ENCODE peak calls at places on chromosomes 16 and 17, in four cellular contexts. P, B, A and L are unnamed samples.

GRCh38 chr17:75318211-75318610 is 29.0 kb upstream of the SLC25A19 start:
- DNase-seq in P (no peak), B (no peak), A (no peak), L (no peak)

GRCh38 chr16:30335598-30336474 is 19.3 kb downstream of the CD2BP2 start:
- DNase-seq in P (no peak), B (no peak), A (no peak), L (no peak)

GRCh38 chr17:3602499-3602898 is 6.7 kb downstream of the TRPV1 start:
- DNase-seq in P (peak), B (no peak), A (no peak), L (peak)

GRCh38 chr16:87586201-87586782 is 16.0 kb upstream of the JPH3 start:
- DNase-seq in P (no peak), B (no peak), A (no peak), L (no peak)

GRCh38 chr17:6427284-6427781 is 7.6 kb downstream of the AIPL1 start:
- DNase-seq in P (peak), B (no peak), A (no peak), L (peak)

GRCh38 chr17:81432873-81433451 is 37.7 kb downstream of the BAHCC1 start:
- DNase-seq in P (no peak), B (no peak), A (no peak), L (no peak)

GRCh38 chr16:86424968-86425367 is 85.4 kb upstream of the FOXF1 start:
- DNase-seq in P (no peak), B (no peak), A (no peak), L (no peak)

GRCh38 chr16:17470002-17470870 is 524 bp downstream of the XYLT1 start:
- DNase-seq in P (peak), B (peak), A (peak), L (peak)

GRCh38 chr17:6100146-6100545 is 30.0 kb downstream of the WSCD1 start:
- DNase-seq in P (no peak), B (no peak), A (no peak), L (no peak)

GRCh38 chr16:19001788-19002187 is 18.1 kb downstream of the TMC7 start:
- DNase-seq in P (no peak), B (no peak), A (no peak), L (no peak)

GRCh38 chr17:76261421-76262215 is 3.5 kb upstream of the UBALD2 start:
- DNase-seq in P (no peak), B (no peak), A (no peak), L (peak)

DNA sequence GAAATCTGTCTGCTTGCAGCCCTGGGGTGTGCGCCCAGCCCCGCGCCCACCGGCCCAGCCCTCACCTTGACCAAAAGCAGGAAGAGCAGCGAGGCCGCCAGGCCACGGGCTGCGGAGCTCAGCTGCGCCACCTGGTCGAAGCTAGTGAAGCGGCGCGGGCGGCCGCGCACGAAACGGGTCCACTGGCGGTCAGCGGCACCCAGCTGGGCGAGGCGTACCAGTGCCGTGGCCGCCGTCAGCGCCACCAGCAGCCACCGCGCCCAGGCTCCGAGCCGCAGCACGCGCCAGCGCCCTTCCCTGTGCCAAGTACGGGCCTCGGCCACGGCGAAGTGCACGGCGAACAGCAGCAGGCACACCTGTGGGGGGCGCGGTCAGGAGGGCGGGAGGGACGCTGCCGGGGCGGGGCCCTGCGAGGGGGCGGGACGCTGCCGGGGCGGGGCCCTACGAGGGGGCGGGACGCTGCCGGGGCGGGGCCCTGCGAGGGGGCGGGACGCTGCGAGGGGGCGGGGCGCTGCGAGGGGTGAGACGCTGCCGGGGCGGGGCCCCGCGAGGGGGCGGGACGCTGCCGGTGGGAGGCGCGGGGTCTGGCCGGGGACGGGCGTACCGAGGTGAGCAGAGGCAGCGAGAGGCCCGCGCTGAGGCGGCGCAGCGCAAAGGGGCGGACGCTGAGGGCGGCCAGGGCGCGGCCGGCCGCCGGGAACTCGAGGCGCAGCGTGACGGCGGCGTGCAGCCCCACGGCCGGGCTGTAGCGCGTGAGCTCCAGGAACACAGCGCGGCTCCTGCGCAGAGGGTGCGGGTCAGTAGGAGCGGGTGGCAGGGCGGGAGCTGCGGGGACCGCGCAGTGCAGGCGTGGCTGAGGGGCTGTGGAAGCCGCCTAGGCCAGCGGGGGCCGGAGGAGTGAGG is 43.3 kb downstream of the TSC2 start:
- DNase-seq in P (peak), B (no peak), A (no peak), L (no peak)
- TF ChIP-seq CTCF in P (no peak), B (no peak), A (peak), L (no peak)

DNA sequence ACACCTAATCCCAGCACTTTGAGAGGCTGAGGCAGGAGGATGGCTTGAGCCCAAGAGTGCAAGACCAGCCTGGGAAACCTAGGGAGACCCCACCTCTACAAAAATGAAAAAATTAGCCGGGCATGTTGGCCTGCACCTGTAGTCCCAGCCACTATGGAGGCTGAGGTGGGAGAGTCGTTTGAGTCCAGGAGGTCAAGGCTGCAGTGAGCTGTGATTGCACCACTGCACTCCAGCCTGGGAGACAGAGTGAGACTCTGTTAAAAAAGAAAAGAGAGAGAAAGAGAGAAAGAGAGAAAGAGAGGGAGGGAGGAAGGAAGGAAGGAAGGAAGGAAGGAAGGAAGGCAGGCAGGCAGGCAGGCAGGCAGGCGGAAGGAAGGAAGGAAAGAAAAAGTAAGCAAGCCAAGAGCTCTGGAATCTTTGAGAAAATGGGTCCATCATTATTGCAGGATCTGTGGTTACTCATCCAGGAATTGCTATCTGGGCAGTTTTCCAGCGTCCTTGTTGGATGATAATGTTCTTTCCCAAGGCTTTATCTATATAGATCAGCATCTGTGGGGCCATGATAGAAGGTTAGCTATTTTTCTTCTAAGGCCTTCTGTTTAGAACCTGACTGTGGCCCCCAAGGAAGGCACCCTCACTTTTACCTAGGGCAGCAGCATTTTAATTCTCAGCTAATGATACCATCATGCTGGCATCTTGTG is 533.2 kb upstream of the CDH5 start:
- DNase-seq in P (no peak), B (no peak), A (peak), L (no peak)
- TF ChIP-seq CTCF in P (no peak), B (no peak), A (no peak), L (no peak)

GRCh38 chr16:13835935-13836334 is 84.0 kb upstream of the ERCC4 start:
- DNase-seq in P (no peak), B (no peak), A (no peak), L (no peak)

GRCh38 chr16:13845232-13845631 is 74.7 kb upstream of the ERCC4 start:
- DNase-seq in P (no peak), B (no peak), A (no peak), L (no peak)

GRCh38 chr16:13835357-13835756 is 84.6 kb upstream of the ERCC4 start:
- DNase-seq in P (no peak), B (no peak), A (no peak), L (no peak)

GRCh38 chr16:13839577-13839976 is 80.4 kb upstream of the ERCC4 start:
- DNase-seq in P (no peak), B (no peak), A (no peak), L (no peak)
- TF ChIP-seq CTCF in P (no peak), B (no peak), A (no peak), L (no peak)

GRCh38 chr17:40316571-40317344 is 7.8 kb downstream of the RARA start:
- DNase-seq in P (no peak), B (no peak), A (peak), L (peak)
- TF ChIP-seq CTCF in P (no peak), B (no peak), A (no peak), L (no peak)

DNA sequence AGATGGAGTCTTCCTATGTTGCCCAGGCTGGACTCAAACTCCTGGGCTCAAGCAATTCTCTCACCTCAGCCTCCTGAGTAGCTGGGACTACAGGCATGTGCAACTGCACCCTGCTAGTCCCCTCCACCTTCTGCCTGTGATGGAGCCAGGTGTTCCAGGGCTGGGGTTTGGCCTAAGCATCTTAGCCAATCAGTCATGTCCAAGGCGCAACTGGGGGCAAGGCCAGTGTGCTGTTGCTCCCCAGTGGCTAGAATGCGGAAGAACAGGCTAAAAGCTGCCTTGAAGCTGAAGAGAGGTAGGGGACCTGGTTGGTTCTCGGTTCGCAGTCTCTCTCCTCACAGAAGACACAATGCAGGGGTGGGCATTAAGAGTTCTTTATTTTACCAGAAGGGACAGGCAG is 18.6 kb downstream of the FLOT2 start:
- DNase-seq in P (no peak), B (no peak), A (no peak), L (peak)
- TF ChIP-seq CTCF in P (no peak), B (no peak), A (peak), L (peak)